ENCODE peak calls at places on chromosomes 6 and 20, in four cellular contexts. L is stimulated activated CD4-positive, alpha-beta T cell treated with anti-CD3 and anti-CD28 coated beads, TNF-alpha, amount 100 ng/mL, for 1 hour; N is AML-193; E is ecto neural progenitor cell. B is an unnamed sample.

GRCh38 chr20:39878809-39879208 is 810.2 kb downstream of the MAFB start:
- DNase-seq in L (no peak), N (no peak), E (no peak), B (no peak)

GRCh38 chr6:113903666-113904330 is 46.7 kb downstream of the MARCKS start:
- DNase-seq in L (no peak), N (no peak), E (no peak), B (no peak)

GRCh38 chr6:159169193-159169555 is at the start of gene FNDC1:
- DNase-seq in L (peak; percentile 35), N (no peak), E (peak; percentile 79), B (no peak)

GRCh38 chr6:157469378-157469777 is 88.4 kb downstream of the ZDHHC14 start:
- DNase-seq in L (no peak), N (peak; percentile 83), E (no peak), B (no peak)

GRCh38 chr20:58331961-58332551 is 22.5 kb downstream of the RAB22A start:
- DNase-seq in L (no peak), N (no peak), E (no peak), B (no peak)

GRCh38 chr6:116229287-116229913 is 24.5 kb downstream of the TSPYL4 start:
- DNase-seq in L (no peak), N (no peak), E (peak; percentile 95), B (no peak)

GRCh38 chr6:133814797-133815196 is 74.1 kb upstream of the TCF21 start:
- DNase-seq in L (no peak), N (no peak), E (no peak), B (peak; percentile 20)

GRCh38 chr6:158560787-158561246 is 926 bp downstream of the TMEM181 start:
- DNase-seq in L (no peak), N (peak; percentile 31), E (no peak), B (no peak)

GRCh38 chr6:26342106-26342999 is 22.6 kb upstream of the BTN3A2 start:
- DNase-seq in L (no peak), N (no peak), E (no peak), B (no peak)

GRCh38 chr6:150008588-150008987 is 16.7 kb downstream of the RAET1L start:
- DNase-seq in L (no peak), N (no peak), E (no peak), B (no peak)

GRCh38 chr6:70136996-70137395 is 165.9 kb downstream of the COL9A1 start:
- DNase-seq in L (no peak), N (no peak), E (no peak), B (no peak)

GRCh38 chr6:161233986-161234620 is 39.8 kb downstream of the AGPAT4 start:
- DNase-seq in L (no peak), N (no peak), E (no peak), B (peak; percentile 63)

GRCh38 chr6:107849325-107849724 is 25.2 kb upstream of the SCML4 start:
- DNase-seq in L (no peak), N (no peak), E (no peak), B (no peak)

GRCh38 chr6:113142775-113143174 is 714.4 kb upstream of the MARCKS start:
- DNase-seq in L (no peak), N (no peak), E (no peak), B (no peak)

GRCh38 chr6:82185948-82186347 is 61.6 kb downstream of the IBTK start:
- DNase-seq in L (no peak), N (no peak), E (no peak), B (no peak)

GRCh38 chr6:26311385-26312095 is 53.5 kb upstream of the BTN3A2 start:
- DNase-seq in L (peak; percentile 34), N (peak; percentile 34), E (no peak), B (no peak)

GRCh38 chr20:50107796-50108331 is 5.1 kb downstream of the UBE2V1 start:
- DNase-seq in L (no peak), N (no peak), E (no peak), B (no peak)

GRCh38 chr6:31533455-31533841 is 4.7 kb downstream of the MCCD1 start:
- DNase-seq in L (no peak), N (no peak), E (no peak), B (no peak)

GRCh38 chr20:36390719-36391415 is 84.7 kb downstream of the DLGAP4 start:
- DNase-seq in L (no peak), N (no peak), E (no peak), B (no peak)

GRCh38 chr20:41669708-41670263 is 51.6 kb upstream of the CHD6 start:
- DNase-seq in L (no peak), N (peak; percentile 1), E (no peak), B (no peak)

B was measured in non-pigmented ciliary epithelial cell.